ENCODE peak calls at places on chromosomes 4 and X, in seven cellular contexts. F, R, L, B, H, M and C are unnamed samples.

GRCh38 chr4:34037280-34037679 is 2207.0 kb downstream of the ARAP2 start:
- DNase-seq in H (no peak), F (no peak), B (no peak), L (no peak), R (no peak), M (no peak), C (no peak)

GRCh38 chr4:87009095-87009648 is 74.4 kb downstream of the AFF1 start:
- DNase-seq in R (no peak), B (no peak), M (no peak), H (no peak), L (no peak), F (no peak), C (no peak)

GRCh38 chr4:83569429-83569828 is 33.5 kb downstream of the GPAT3 start:
- DNase-seq in B (no peak), H (no peak), M (no peak), F (no peak), L (no peak), R (no peak), C (no peak)

GRCh38 chr4:27270435-27270834 is 409.8 kb downstream of the STIM2 start:
- DNase-seq in H (no peak), F (no peak), M (peak; percentile 14), B (no peak), L (no peak), R (no peak), C (no peak)

GRCh38 chr4:85478576-85478975 is 3.6 kb downstream of the ARHGAP24 start:
- DNase-seq in R (no peak), L (peak; percentile 66), B (no peak), F (no peak), M (no peak), H (peak; percentile 48), C (no peak)

GRCh38 chr4:129543299-129543698 is 447.3 kb downstream of the C4orf33 start:
- DNase-seq in H (no peak), B (no peak), L (peak; percentile 4), M (peak; percentile 1), R (no peak), F (no peak), C (no peak)

GRCh38 chr4:105015750-105016149 is 130.9 kb upstream of the TET2 start:
- DNase-seq in B (no peak), H (no peak), L (no peak), M (no peak), F (no peak), R (no peak), C (no peak)

GRCh38 chr4:145098675-145099037 is 545 bp downstream of the ABCE1 start:
- DNase-seq in M (no peak), F (no peak), H (peak; percentile 79), L (peak; percentile 70), B (peak; percentile 66), R (no peak), C (no peak)

GRCh38 chr4:142683997-142684396 is 162.1 kb downstream of the INPP4B start:
- DNase-seq in R (no peak), F (no peak), M (no peak), H (no peak), B (no peak), L (no peak), C (no peak)

GRCh38 chr4:72991889-72992288 is 77.6 kb downstream of the COX18 start:
- DNase-seq in H (no peak), L (no peak), B (no peak), R (no peak), M (no peak), F (no peak), C (no peak)

GRCh38 chrX:2401590-2402360 is 99.0 kb downstream of the DHRSX start:
- DNase-seq in F (no peak), M (peak; percentile 70), R (peak; percentile 83), B (no peak), H (no peak), L (no peak), C (no peak)

GRCh38 chrX:14670819-14671218 is 141.5 kb downstream of the GLRA2 start:
- DNase-seq in H (no peak), M (no peak), B (no peak), L (no peak), F (no peak), R (no peak), C (no peak)

GRCh38 chrX:1719270-1719669 is 104.4 kb downstream of the ASMT start:
- DNase-seq in B (no peak), F (no peak), M (peak; percentile 36), L (peak; percentile 24), R (no peak), H (no peak), C (no peak)

GRCh38 chr4:8332038-8332857 is 62.7 kb downstream of the HTRA3 start:
- DNase-seq in M (no peak), B (no peak), F (no peak), L (no peak), H (no peak), R (no peak), C (no peak)

GRCh38 chr4:36064147-36064546 is 180.2 kb downstream of the ARAP2 start:
- DNase-seq in L (no peak), R (no peak), H (no peak), M (peak; percentile 7), F (no peak), B (no peak), C (no peak)

GRCh38 chr4:65066106-65066505 is 604.2 kb downstream of the EPHA5 start:
- DNase-seq in R (no peak), B (no peak), L (no peak), H (no peak), M (no peak), F (no peak), C (no peak)

GRCh38 chrX:24444645-24445044 is 20.4 kb upstream of the PDK3 start:
- DNase-seq in H (no peak), B (no peak), R (no peak), L (no peak), M (no peak), F (no peak), C (no peak)

GRCh38 chrX:11423362-11423818 is 130.2 kb downstream of the AMELX start:
- DNase-seq in R (no peak), B (peak; percentile 90), H (peak; percentile 87), L (no peak), F (no peak), M (peak; percentile 4), C (no peak)

GRCh38 chrX:153556767-153557166 is 39.3 kb downstream of the ATP2B3 start:
- DNase-seq in B (no peak), H (no peak), F (no peak), R (no peak), M (no peak), L (no peak), C (no peak)

GRCh38 chrX:131045786-131046185 is 12.4 kb upstream of the ARHGAP36 start:
- DNase-seq in B (no peak), H (no peak), R (no peak), L (no peak), M (no peak), F (no peak), C (no peak)

GRCh38 chrX:20530319-20530979 is 263.7 kb upstream of the RPS6KA3 start:
- DNase-seq in H (peak; percentile 58), B (peak; percentile 64), F (peak; percentile 63), L (peak; percentile 79), M (peak; percentile 46), R (peak; percentile 48), C (peak; percentile 48)

GRCh38 chr4:57607616-57608150 is 497.5 kb upstream of the IGFBP7 start:
- DNase-seq in R (peak; percentile 36), L (peak; percentile 66), H (no peak), M (peak; percentile 93), B (no peak), F (no peak), C (no peak)
- H3K4ac ChIP-seq in R (no peak overlapping the region), L (no peak overlapping the region), H (no peak overlapping the region), M (no peak overlapping the region), B (no peak overlapping the region), F (no peak overlapping the region), C (no peak overlapping the region)

DNA sequence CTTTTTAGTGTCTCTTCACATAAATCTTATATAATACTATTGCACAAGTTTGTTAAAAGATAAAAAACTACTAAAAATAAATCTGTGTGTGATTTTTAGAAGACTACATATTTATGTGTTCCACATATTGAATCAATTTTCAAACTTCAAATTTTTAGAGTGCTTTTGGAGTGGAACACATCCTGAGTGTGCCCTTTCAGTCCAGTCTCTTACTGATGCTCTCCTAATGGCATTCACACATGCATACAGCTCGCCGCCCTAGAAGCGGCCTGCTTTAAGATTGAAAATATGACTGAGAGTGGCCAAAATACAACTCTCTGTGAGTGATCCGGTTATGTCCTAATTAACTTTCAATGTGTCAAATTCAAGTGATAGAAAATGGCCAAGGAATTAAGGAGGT is 628.8 kb downstream of the ANKRD50 start:
- DNase-seq in R (no peak), B (no peak), F (no peak), L (no peak), H (no peak), M (no peak), C (no peak)
- H3K4ac ChIP-seq in R (no peak overlapping the region), B (no peak overlapping the region), F (no peak overlapping the region), L (no peak overlapping the region), H (no peak overlapping the region), M (no peak overlapping the region), C (no peak overlapping the region)

GRCh38 chrX:105495376-105495775 is 274.9 kb upstream of the TEX13A start:
- DNase-seq in L (no peak), R (no peak), M (no peak), F (no peak), H (no peak), B (no peak), C (no peak)
- H3K4ac ChIP-seq in L (no peak overlapping the region), R (no peak overlapping the region), M (no peak overlapping the region), F (no peak overlapping the region), H (no peak overlapping the region), B (no peak overlapping the region), C (no peak overlapping the region)

GRCh38 chrX:27597506-27597905 is 7.4 kb downstream of the DCAF8L2 start:
- DNase-seq in R (no peak), M (no peak), H (no peak), B (no peak), L (no peak), F (no peak), C (no peak)

GRCh38 chrX:27599928-27600327 is 9.8 kb downstream of the DCAF8L2 start:
- DNase-seq in L (no peak), F (no peak), B (peak; percentile 33), R (no peak), H (no peak), M (no peak), C (no peak)

GRCh38 chrX:27598312-27598711 is 8.2 kb downstream of the DCAF8L2 start:
- DNase-seq in H (no peak), B (no peak), M (peak; percentile 84), F (no peak), L (no peak), R (peak; percentile 5), C (no peak)

DNA sequence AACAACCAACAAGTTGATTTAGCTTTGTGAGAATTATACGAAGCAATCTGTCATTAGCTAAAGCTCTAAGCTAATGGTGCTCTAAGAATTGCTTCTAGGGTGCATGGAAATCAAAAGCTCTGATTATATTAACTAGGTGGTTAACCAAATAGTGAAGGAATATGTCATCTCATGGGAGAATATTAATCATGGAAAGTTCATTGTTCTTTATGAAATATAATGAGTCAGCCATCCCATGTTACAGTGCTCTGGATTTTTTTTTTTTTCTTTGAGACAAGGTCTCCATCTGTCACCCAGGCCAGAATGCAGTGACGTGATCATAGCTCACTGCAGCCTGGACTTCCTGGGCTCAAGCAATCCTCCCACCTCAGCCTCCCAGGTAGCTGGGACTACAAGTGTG is 10.5 kb downstream of the DCAF8L2 start:
- DNase-seq in F (no peak), B (no peak), H (no peak), R (no peak), L (no peak), M (no peak), C (no peak)
- H3K4ac ChIP-seq in F (no peak overlapping the region), B (no peak overlapping the region), H (no peak overlapping the region), R (no peak overlapping the region), L (no peak overlapping the region), M (no peak overlapping the region), C (no peak overlapping the region)